ENCODE peak calls at places on chromosomes 16 and 17, in nine cellular contexts. N is NCI-H460; X is IMR-90; V is ureter; B is activated T-helper 1 cell treated with anti-CD3 and anti-CD28 coated beads, Interleukin-2, amount 50 U/mL, for 16 hours; J is central memory CD4-positive, alpha-beta T cell; L is OCI-LY7; A is lower leg skin; K is NCI-H1417. C is an unnamed sample.

GRCh38 chr17:41494524-41494923 is 4.8 kb upstream of the KRT36 start:
- DNase-seq in B (no peak), K (no peak), N (no peak), L (no peak), V (no peak), A (no peak), J (no peak), X (peak; percentile 39), C (no peak)

GRCh38 chr16:24309222-24309905 is 53.2 kb downstream of the CACNG3 start:
- DNase-seq in X (peak; percentile 39), A (no peak), K (no peak), N (no peak), J (no peak), L (no peak), B (no peak), V (no peak), C (peak; percentile 31)

GRCh38 chr17:27567563-27567859 is 63.5 kb upstream of the LGALS9 start:
- DNase-seq in V (no peak), K (no peak), L (no peak), B (no peak), A (no peak), X (no peak), J (no peak), N (no peak), C (no peak)

GRCh38 chr16:85641776-85642176 is 28.7 kb downstream of the GSE1 start:
- DNase-seq in L (no peak), N (no peak), K (peak; percentile 54), V (no peak), X (no peak), J (no peak), B (no peak), A (no peak), C (no peak)

GRCh38 chr16:14493791-14494190 is 136.3 kb downstream of the PARN start:
- DNase-seq in A (no peak), X (no peak), N (no peak), V (no peak), J (no peak), B (no peak), L (no peak), K (no peak), C (no peak)

GRCh38 chr16:54829691-54830090 is 101.0 kb upstream of the IRX5 start:
- DNase-seq in K (no peak), J (no peak), X (no peak), N (no peak), A (no peak), L (no peak), B (no peak), V (no peak), C (no peak)

GRCh38 chr17:13788385-13788784 is 186.7 kb upstream of the HS3ST3A1 start:
- DNase-seq in L (no peak), A (no peak), B (no peak), N (no peak), J (no peak), V (no peak), X (no peak), K (no peak), C (no peak)

GRCh38 chr16:50259334-50260205 is 6.8 kb upstream of the ADCY7 start:
- DNase-seq in K (peak; percentile 87), J (no peak), A (peak; percentile 69), B (no peak), L (no peak), V (peak; percentile 52), X (no peak), N (no peak), C (peak; percentile 8)

GRCh38 chr17:16882243-16882925 is 89.5 kb downstream of the TNFRSF13B start:
- DNase-seq in L (no peak), N (no peak), J (no peak), B (no peak), K (no peak), V (no peak), A (no peak), X (no peak), C (no peak)

GRCh38 chr16:50581830-50582229 is 33.6 kb downstream of the NKD1 start:
- DNase-seq in V (no peak), J (no peak), B (no peak), L (no peak), K (no peak), N (no peak), A (no peak), X (no peak), C (no peak)

GRCh38 chr16:88731699-88732098 is 25.4 kb downstream of the CTU2 start:
- DNase-seq in A (no peak), V (no peak), K (peak; percentile 16), B (no peak), J (no peak), N (no peak), X (no peak), L (no peak), C (peak; percentile 46)

GRCh38 chr16:9943121-9943520 is 239.1 kb downstream of the GRIN2A start:
- DNase-seq in N (no peak), B (no peak), A (no peak), K (no peak), J (no peak), L (no peak), X (no peak), V (no peak), C (no peak)

GRCh38 chr17:77215281-77215680 is 74.5 kb downstream of the SEC14L1 start:
- DNase-seq in V (no peak), X (no peak), B (no peak), A (no peak), J (no peak), N (no peak), K (no peak), L (no peak), C (no peak)

GRCh38 chr17:17495448-17496188 is 577 bp downstream of the RASD1 start:
- DNase-seq in N (no peak), A (no peak), L (no peak), J (peak; percentile 10), K (peak; percentile 79), V (no peak), B (no peak), X (peak; percentile 4), C (peak; percentile 53)

GRCh38 chr16:30382398-30383015 is at the start of gene SEPTIN1:
- DNase-seq in K (no peak), L (peak; percentile 88), J (peak; percentile 81), X (no peak), V (no peak), N (no peak), A (no peak), B (peak; percentile 55), C (no peak)

GRCh38 chr17:76243826-76244679 is 3.8 kb upstream of the RNF157 start:
- DNase-seq in J (no peak), L (no peak), X (no peak), N (no peak), A (no peak), K (no peak), V (no peak), B (no peak), C (no peak)

GRCh38 chr17:511833-512251 is 159.2 kb upstream of the RPH3AL start:
- DNase-seq in N (no peak), L (no peak), B (no peak), A (no peak), V (no peak), J (no peak), K (no peak), X (peak; percentile 6), C (no peak)

GRCh38 chr16:3740934-3741333 is 23.6 kb upstream of the TRAP1 start:
- DNase-seq in K (no peak), B (no peak), N (no peak), X (no peak), J (no peak), A (no peak), V (no peak), L (no peak), C (no peak)

GRCh38 chr17:74748529-74749261 is at the start of gene NHERF1:
- DNase-seq in J (peak; percentile 93), L (peak; percentile 99), N (peak; percentile 91), K (peak; percentile 92), A (peak; percentile 88), V (peak; percentile 93), X (peak; percentile 82), B (peak; percentile 87), C (peak; percentile 98)

GRCh38 chr16:82282662-82283061 is 112.6 kb upstream of the MPHOSPH6 start:
- DNase-seq in L (no peak), B (no peak), J (no peak), K (no peak), V (no peak), N (no peak), A (no peak), X (no peak), C (no peak)

GRCh38 chr16:75377971-75378386 is 55.3 kb downstream of the CFDP1 start:
- DNase-seq in N (peak; percentile 15), B (no peak), V (no peak), L (no peak), K (peak; percentile 49), A (peak; percentile 29), X (peak; percentile 97), J (no peak), C (peak; percentile 61)

GRCh38 chr16:71185366-71185765 is 45.2 kb downstream of the HYDIN start:
- DNase-seq in K (no peak), N (no peak), A (no peak), J (no peak), L (no peak), B (no peak), V (no peak), X (peak; percentile 1), C (no peak)

GRCh38 chr17:61443475-61443882 is 8.7 kb upstream of the TBX4 start:
- DNase-seq in V (no peak), J (no peak), B (no peak), K (no peak), A (no peak), X (no peak), N (no peak), L (no peak), C (no peak)

GRCh38 chr16:58461056-58461455 is 38.9 kb upstream of the NDRG4 start:
- DNase-seq in N (no peak), X (no peak), B (no peak), J (no peak), K (peak; percentile 2), A (no peak), V (no peak), L (no peak), C (no peak)

GRCh38 chr17:54899721-54900456 is 763 bp upstream of the TOM1L1 start:
- DNase-seq in K (peak; percentile 84), V (no peak), B (no peak), X (peak; percentile 4), L (no peak), N (no peak), J (no peak), A (no peak), C (no peak)

GRCh38 chr16:3235856-3236669 is 1.1 kb upstream of the ZNF200 start:
- DNase-seq in N (no peak), A (no peak), J (peak; percentile 57), L (no peak), X (no peak), V (peak; percentile 50), K (no peak), B (no peak), C (peak; percentile 27)

GRCh38 chr17:69820881-69821473 is 254.0 kb upstream of the KCNJ16 start:
- DNase-seq in A (no peak), X (no peak), B (no peak), K (no peak), V (no peak), J (no peak), L (no peak), N (no peak), C (no peak)

C was measured in hepatocyte.